ENCODE peak calls at places on chromosomes 5 and 9, in eight cellular contexts. E is omental fat pad; V is lung; N is stimulated activated CD4-positive, alpha-beta T cell treated with anti-CD3 and anti-CD28 coated beads, TNF-alpha, amount 100 ng/mL, for 24 hours; P is head of caudate nucleus; J is NCI-H1092 treated with DMSO at 0.1 percent for 48 hours; W is amniotic epithelial cell; R is Karpas-422. U is an unnamed sample.

GRCh38 chr5:916441-917293 is 24.0 kb downstream of the TRIP13 start:
- DNase-seq in E (no peak), V (no peak), N (no peak), P (no peak), J (no peak), W (no peak), R (no peak), U (no peak)

GRCh38 chr5:91101777-91102379 is 281.2 kb downstream of the ARRDC3 start:
- DNase-seq in E (peak; percentile 55), V (peak; percentile 78), N (peak; percentile 22), P (peak; percentile 76), J (peak; percentile 62), W (peak; percentile 79), R (peak; percentile 73), U (peak; percentile 46)

GRCh38 chr5:181170996-181171395 is 23.6 kb downstream of the OR2V2 start:
- DNase-seq in E (no peak), V (no peak), N (no peak), P (no peak), J (no peak), W (peak; percentile 27), R (no peak), U (no peak)

GRCh38 chr9:21317956-21318923 is 13.1 kb upstream of the IFNA5 start:
- DNase-seq in E (no peak), V (no peak), N (no peak), P (peak; percentile 72), J (peak; percentile 71), W (peak; percentile 47), R (peak; percentile 77), U (no peak)

GRCh38 chr9:92966518-92966800 is 19.1 kb downstream of the FGD3 start:
- DNase-seq in E (no peak), V (no peak), N (no peak), P (no peak), J (no peak), W (no peak), R (no peak), U (no peak)

GRCh38 chr9:95450171-95451107 is 66.3 kb downstream of the PTCH1 start:
- DNase-seq in E (no peak), V (no peak), N (no peak), P (no peak), J (no peak), W (no peak), R (no peak), U (no peak)

GRCh38 chr5:14145356-14146334 is 2.5 kb downstream of the TRIO start:
- DNase-seq in E (no peak), V (no peak), N (no peak), P (no peak), J (no peak), W (no peak), R (no peak), U (no peak)

GRCh38 chr5:171840701-171841522 is 55.3 kb downstream of the SMIM23 start:
- DNase-seq in E (no peak), V (no peak), N (no peak), P (no peak), J (no peak), W (no peak), R (no peak), U (no peak)

GRCh38 chr5:7078901-7079300 is 317.0 kb upstream of the ADCY2 start:
- DNase-seq in E (no peak), V (no peak), N (no peak), P (no peak), J (peak; percentile 60), W (no peak), R (peak; percentile 67), U (no peak)

GRCh38 chr9:128835246-128836210 is 5.9 kb upstream of the SPOUT1 start:
- DNase-seq in E (no peak), V (no peak), N (no peak), P (no peak), J (no peak), W (no peak), R (no peak), U (no peak)

GRCh38 chr5:137144656-137145055 is 354.5 kb downstream of the SPOCK1 start:
- DNase-seq in E (no peak), V (no peak), N (no peak), P (no peak), J (no peak), W (no peak), R (no peak), U (no peak)

GRCh38 chr5:127785098-127785927 is 82.1 kb downstream of the CCDC192 start:
- DNase-seq in E (no peak), V (no peak), N (no peak), P (no peak), J (no peak), W (peak; percentile 96), R (peak; percentile 55), U (no peak)

GRCh38 chr9:96126321-96126881 is 175.6 kb downstream of the HSD17B3 start:
- DNase-seq in E (no peak), V (no peak), N (no peak), P (no peak), J (no peak), W (no peak), R (no peak), U (no peak)

GRCh38 chr9:95796029-95796428 is 79.5 kb upstream of the ERCC6L2 start:
- DNase-seq in E (no peak), V (no peak), N (no peak), P (no peak), J (peak; percentile 95), W (no peak), R (no peak), U (no peak)

GRCh38 chr9:114224247-114224610 is 68.9 kb downstream of the COL27A1 start:
- DNase-seq in E (no peak), V (no peak), N (no peak), P (no peak), J (peak; percentile 5), W (no peak), R (no peak), U (no peak)

GRCh38 chr9:88947581-88948573 is 43.4 kb upstream of the S1PR3 start:
- DNase-seq in E (no peak), V (no peak), N (no peak), P (no peak), J (no peak), W (peak; percentile 78), R (no peak), U (no peak)

GRCh38 chr5:142717582-142718215 is 31.8 kb upstream of the FGF1 start:
- DNase-seq in E (no peak), V (no peak), N (no peak), P (peak; percentile 52), J (peak; percentile 21), W (peak; percentile 58), R (peak; percentile 63), U (no peak)

GRCh38 chr9:93828331-93829097 is 126.6 kb downstream of the BARX1 start:
- DNase-seq in E (no peak), V (no peak), N (no peak), P (no peak), J (no peak), W (no peak), R (no peak), U (no peak)

GRCh38 chr9:79152306-79152705 is 419.5 kb upstream of the TLE4 start:
- DNase-seq in E (no peak), V (no peak), N (no peak), P (no peak), J (no peak), W (no peak), R (no peak), U (no peak)

GRCh38 chr5:98050583-98050982 is 722.9 kb upstream of the RGMB start:
- DNase-seq in E (no peak), V (no peak), N (no peak), P (no peak), J (no peak), W (peak; percentile 60), R (no peak), U (no peak)

GRCh38 chr5:133358271-133358670 is 254.1 kb downstream of the FSTL4 start:
- DNase-seq in E (no peak), V (no peak), N (no peak), P (no peak), J (no peak), W (no peak), R (no peak), U (no peak)

GRCh38 chr5:169169786-169170185 is 131.2 kb downstream of the SLIT3 start:
- DNase-seq in E (no peak), V (no peak), N (no peak), P (no peak), J (no peak), W (no peak), R (peak; percentile 23), U (no peak)

GRCh38 chr5:129857124-129857523 is 47.1 kb upstream of the CHSY3 start:
- DNase-seq in E (no peak), V (no peak), N (no peak), P (no peak), J (no peak), W (no peak), R (no peak), U (no peak)

GRCh38 chr5:77853353-77853907 is 77.3 kb upstream of the TBCA start:
- DNase-seq in E (no peak), V (no peak), N (no peak), P (no peak), J (no peak), W (no peak), R (no peak), U (no peak)

GRCh38 chr5:109921735-109922395 is 232.1 kb downstream of the MAN2A1 start:
- DNase-seq in E (no peak), V (peak; percentile 61), N (no peak), P (no peak), J (peak; percentile 48), W (no peak), R (no peak), U (no peak)

GRCh38 chr5:40481226-40481625 is 198.5 kb upstream of the PTGER4 start:
- DNase-seq in E (no peak), V (no peak), N (no peak), P (no peak), J (no peak), W (peak; percentile 59), R (no peak), U (no peak)

GRCh38 chr5:175866377-175866907 is 4.9 kb upstream of the CPLX2 start:
- DNase-seq in E (no peak), V (no peak), N (no peak), P (no peak), J (no peak), W (no peak), R (no peak), U (no peak)

GRCh38 chr5:149141224-149141956 is at the start of gene ABLIM3:
- DNase-seq in E (peak; percentile 35), V (peak; percentile 71), N (peak; percentile 56), P (peak; percentile 73), J (peak; percentile 29), W (peak; percentile 48), R (no peak), U (no peak)

GRCh38 chr5:160641405-160641804 is 210.6 kb downstream of the ATP10B start:
- DNase-seq in E (no peak), V (no peak), N (no peak), P (no peak), J (no peak), W (no peak), R (no peak), U (no peak)

GRCh38 chr5:157478726-157479125 is 18.7 kb downstream of the NIPAL4 start:
- DNase-seq in E (no peak), V (no peak), N (no peak), P (no peak), J (no peak), W (no peak), R (no peak), U (no peak)

GRCh38 chr5:40485021-40485998 is 194.4 kb upstream of the PTGER4 start:
- DNase-seq in E (no peak), V (no peak), N (no peak), P (no peak), J (no peak), W (peak; percentile 39), R (no peak), U (peak; percentile 60)

GRCh38 chr5:89377752-89378455 is 494.9 kb upstream of the MEF2C start:
- DNase-seq in E (no peak), V (no peak), N (no peak), P (no peak), J (peak; percentile 3), W (no peak), R (no peak), U (no peak)